ENCODE peak calls at places on chromosomes 7 and 10, in six cellular contexts. F is ovary, G is A549, U is endothelial cell, J is RWPE2, D is tibial nerve. Q is an unnamed sample.

GRCh38 chr7:40221836-40222235 is 87.0 kb downstream of the SUGCT start:
- DNase-seq in G (no peak), J (peak; percentile 60), D (no peak), F (no peak), U (no peak), Q (no peak)

GRCh38 chr7:151195616-151196450 is 8.8 kb upstream of the ASB10 start:
- DNase-seq in D (no peak), G (no peak), U (no peak), J (no peak), F (no peak), Q (no peak)

GRCh38 chr10:86504510-86504909 is 17.1 kb downstream of the WAPL start:
- DNase-seq in U (no peak), J (no peak), G (no peak), F (no peak), D (no peak), Q (no peak)

GRCh38 chr10:110793887-110794286 is 77.8 kb upstream of the PDCD4 start:
- DNase-seq in F (no peak), U (no peak), G (no peak), J (no peak), D (no peak), Q (no peak)

GRCh38 chr7:115676080-115676479 is 354.5 kb downstream of the TFEC start:
- DNase-seq in J (no peak), F (peak; percentile 17), G (peak; percentile 56), D (peak; percentile 9), U (peak; percentile 11), Q (no peak)

GRCh38 chr7:37211097-37211496 is 237.6 kb downstream of the ELMO1 start:
- DNase-seq in F (peak; percentile 54), G (no peak), D (peak; percentile 77), J (no peak), U (no peak), Q (no peak)

GRCh38 chr7:43220250-43220649 is 107.8 kb downstream of the HECW1 start:
- DNase-seq in D (no peak), G (no peak), F (no peak), U (no peak), J (no peak), Q (no peak)

GRCh38 chr7:127976056-127976455 is 55.2 kb downstream of the LRRC4 start:
- DNase-seq in J (no peak), D (no peak), U (peak; percentile 13), F (no peak), G (no peak), Q (no peak)

GRCh38 chr7:158406817-158407216 is 180.8 kb downstream of the PTPRN2 start:
- DNase-seq in U (no peak), D (no peak), F (no peak), G (no peak), J (no peak), Q (no peak)

GRCh38 chr10:49415846-49416245 is 20.0 kb upstream of the DRGX start:
- DNase-seq in D (no peak), G (no peak), U (no peak), J (no peak), F (no peak), Q (no peak)

GRCh38 chr7:99244942-99245341 is 27.7 kb upstream of the MYH16 start:
- DNase-seq in J (no peak), D (no peak), F (no peak), G (no peak), U (no peak), Q (no peak)

GRCh38 chr10:103265712-103266329 is 11.1 kb upstream of the INA start:
- DNase-seq in G (peak; percentile 72), F (peak; percentile 63), J (no peak), U (peak; percentile 76), D (peak; percentile 65), Q (peak; percentile 64)

GRCh38 chr10:132400041-132400546 is 3.1 kb downstream of the PWWP2B start:
- DNase-seq in J (no peak), G (no peak), F (no peak), U (no peak), D (no peak), Q (no peak)

GRCh38 chr10:110529596-110530011 is 31.9 kb downstream of the DUSP5 start:
- DNase-seq in G (no peak), J (no peak), U (no peak), F (no peak), D (no peak), Q (peak; percentile 48)

GRCh38 chr7:30493231-30493630 is 11.4 kb downstream of the GGCT start:
- DNase-seq in G (no peak), U (no peak), J (no peak), D (no peak), F (no peak), Q (no peak)

GRCh38 chr7:112103246-112103645 is 103.0 kb downstream of the DOCK4 start:
- DNase-seq in F (no peak), J (no peak), D (no peak), U (no peak), G (no peak), Q (no peak)

GRCh38 chr10:59808896-59809643 is 55.8 kb upstream of the MRLN start:
- DNase-seq in U (peak; percentile 77), D (peak; percentile 64), G (peak; percentile 66), F (peak; percentile 62), J (no peak), Q (peak; percentile 88)

DNA sequence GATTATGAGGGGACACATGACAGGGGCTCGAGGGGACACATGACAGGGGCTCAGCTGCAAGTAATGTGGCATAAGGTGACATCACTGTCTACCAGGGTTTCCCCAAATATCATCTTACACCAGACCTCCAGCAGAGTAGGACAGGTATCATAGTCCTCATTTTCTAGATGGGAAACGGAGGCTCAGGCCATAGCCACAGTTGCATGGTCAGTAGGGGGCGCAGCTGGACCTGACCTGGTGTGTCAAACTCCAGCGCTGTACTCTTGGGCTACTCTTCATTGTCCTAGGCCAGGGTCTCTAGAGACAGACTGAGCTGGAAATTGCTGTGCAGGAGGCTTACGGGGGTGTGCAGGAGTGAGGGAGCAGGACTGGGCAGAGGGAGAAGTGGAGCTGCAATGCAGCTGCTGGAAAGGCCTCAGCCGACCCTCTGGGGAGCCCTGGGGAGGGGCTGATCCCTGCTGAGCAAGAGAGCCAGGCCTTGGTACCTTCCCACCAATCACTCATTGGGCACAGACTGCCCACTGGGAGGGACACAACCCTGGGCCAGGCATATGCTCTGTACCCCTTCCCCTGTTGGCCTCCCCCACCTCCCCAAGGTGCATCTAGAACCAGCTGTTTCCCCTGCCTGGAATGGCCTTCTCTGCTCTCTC is 89.9 kb downstream of the CDH23 start:
- DNase-seq in J (no peak), F (no peak), D (peak; percentile 24), U (peak; percentile 85), G (peak; percentile 23), Q (peak; percentile 77)
- TF ChIP-seq CTCF in J (peak; percentile 16), F (no peak), D (peak; percentile 17), U (peak; percentile 75), G (peak; percentile 37), Q (peak; percentile 70)

DNA sequence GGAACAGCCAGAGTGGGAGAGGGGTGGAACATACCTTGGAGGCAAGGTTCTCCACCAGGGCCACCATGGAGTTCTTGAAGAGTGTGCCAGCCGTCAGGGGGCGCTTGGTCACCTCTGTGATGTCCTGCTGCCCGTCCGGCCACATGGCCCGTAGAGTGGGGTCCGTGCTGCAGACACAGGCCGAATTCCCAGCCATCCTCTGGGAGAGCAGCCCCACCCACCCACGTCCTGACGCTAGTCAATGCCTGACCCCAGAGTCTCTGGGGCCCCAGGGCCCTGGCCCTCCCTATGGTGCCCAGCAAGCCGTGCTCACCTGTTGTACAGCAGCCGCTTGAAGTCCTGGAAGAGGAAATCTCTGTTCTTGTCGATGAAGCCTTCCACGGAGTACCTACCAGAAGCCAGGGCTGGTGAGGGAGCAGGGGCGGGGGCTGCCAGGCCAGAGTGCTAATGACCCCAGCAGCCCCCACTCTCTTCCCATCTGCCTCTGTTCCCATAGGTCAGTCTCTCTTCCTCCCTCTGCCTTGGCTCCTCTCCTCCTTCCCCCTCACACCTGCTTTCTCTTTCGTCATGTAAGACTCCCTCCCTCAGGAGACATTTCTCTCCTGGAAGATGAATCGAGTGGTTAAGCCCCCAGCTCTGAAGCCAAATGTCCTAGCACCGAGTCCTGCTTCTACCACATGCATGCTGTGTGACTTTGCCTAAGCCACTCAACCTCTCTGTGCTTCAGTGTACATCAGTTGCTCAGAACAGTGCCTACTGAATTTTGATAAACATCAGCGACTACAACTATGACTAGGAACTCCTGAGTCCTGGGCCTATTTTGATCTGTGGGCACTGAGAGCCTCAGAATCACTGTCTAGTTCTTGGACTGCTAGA is 11.0 kb downstream of the MYO1G start:
- DNase-seq in D (no peak), F (no peak), U (peak; percentile 61), G (peak; percentile 57), J (no peak), Q (peak; percentile 10)
- TF ChIP-seq CTCF in D (no peak), F (no peak), U (no peak), G (peak; percentile 23), J (no peak), Q (no peak)

DNA sequence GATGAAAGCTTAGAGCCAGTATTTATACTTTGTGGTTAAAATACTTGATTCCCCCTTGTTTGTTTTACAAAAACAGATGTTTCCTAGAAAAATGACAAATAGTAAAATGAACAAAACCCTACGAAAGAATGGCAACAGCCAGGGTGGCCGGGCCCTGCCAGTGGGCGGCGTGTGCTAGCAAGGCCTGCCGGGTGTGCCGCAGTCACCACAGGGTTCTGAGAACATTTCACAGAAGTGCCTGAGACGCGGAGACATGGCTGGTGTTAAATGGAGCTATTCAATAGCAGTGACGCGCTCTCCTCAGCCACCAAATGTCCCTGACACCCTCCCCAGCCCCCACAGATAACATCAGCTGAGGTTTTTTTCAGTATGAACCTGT is 14.5 kb downstream of the GPR146 start:
- DNase-seq in J (no peak), G (no peak), F (no peak), U (no peak), D (no peak), Q (peak; percentile 33)
- TF ChIP-seq CTCF in J (no peak), G (no peak), F (no peak), U (no peak), D (no peak), Q (no peak)

GRCh38 chr10:63266337-63267327 is 133.5 kb downstream of the NRBF2 start:
- DNase-seq in F (no peak), U (no peak), G (no peak), D (no peak), J (no peak), Q (no peak)

GRCh38 chr10:63267414-63268138 is 134.4 kb downstream of the NRBF2 start:
- DNase-seq in U (no peak), J (no peak), D (no peak), G (peak; percentile 72), F (no peak), Q (peak; percentile 34)

GRCh38 chr10:63265646-63266207 is 132.6 kb downstream of the NRBF2 start:
- DNase-seq in J (no peak), G (no peak), U (no peak), D (no peak), F (no peak), Q (no peak)

GRCh38 chr10:63262674-63263073 is 129.5 kb downstream of the NRBF2 start:
- DNase-seq in F (no peak), J (no peak), G (no peak), U (no peak), D (no peak), Q (no peak)

DNA sequence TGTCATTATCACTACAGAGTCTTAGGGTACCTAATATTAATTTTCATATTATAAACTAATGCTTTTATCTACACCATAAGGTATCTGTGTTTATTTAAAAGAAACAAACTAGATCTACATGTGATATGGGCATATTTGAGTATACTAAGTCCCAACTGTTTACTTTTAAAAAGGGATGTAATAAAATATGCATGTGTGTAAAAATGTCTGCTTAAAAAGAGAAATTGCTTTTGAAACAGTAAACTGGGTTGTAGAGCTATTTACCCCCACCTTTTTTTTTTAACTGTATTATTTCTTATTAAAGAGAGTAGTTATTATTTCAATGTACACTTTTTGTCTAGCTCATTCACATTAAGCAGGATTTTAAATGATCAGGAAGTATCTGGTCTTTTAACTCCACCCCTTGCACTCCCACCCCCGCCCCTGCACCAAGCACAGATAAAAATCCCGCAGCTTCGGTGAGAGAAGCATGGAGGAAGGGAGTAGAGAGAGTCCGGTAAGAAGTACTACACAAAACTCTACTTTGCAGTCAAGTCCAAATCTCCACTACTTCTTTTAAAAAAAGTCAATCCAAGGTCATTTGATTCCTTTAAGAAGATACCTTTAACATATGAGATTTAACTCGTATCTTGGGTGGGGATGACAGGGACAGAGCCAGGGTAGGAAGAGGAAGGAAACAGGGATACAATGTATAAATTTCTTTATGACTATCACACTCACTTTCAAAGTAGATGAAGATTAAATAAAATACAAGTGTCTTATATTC is 131.9 kb downstream of the NRBF2 start:
- DNase-seq in J (no peak), G (peak; percentile 70), U (no peak), F (peak; percentile 24), D (peak; percentile 36), Q (peak; percentile 65)
- TF ChIP-seq CTCF in J (no peak), G (no peak), U (no peak), F (no peak), D (no peak), Q (no peak)

Q was measured in activated CD8-positive, alpha-beta T cell treated with anti-CD3 and anti-CD28 coated beads for 36 hours.